ENCODE peak calls at places on chromosome 3, in four cellular contexts. One of them, this sample, is unnamed.

GRCh38 chr3:177061382-177061781 is 135.9 kb downstream of the TBL1XR1 start:
- DNase-seq in fibroblast of lung: no peak
- DNase-seq in neural progenitor cell: no peak
- DNase-seq in heart right ventricle: no peak
- DNase-seq in this sample: no peak

GRCh38 chr3:139534444-139534812 is 5.1 kb downstream of the RBP1 start:
- DNase-seq in fibroblast of lung: peak; percentile 94
- DNase-seq in neural progenitor cell: peak; percentile 20
- DNase-seq in heart right ventricle: no peak
- DNase-seq in this sample: no peak

GRCh38 chr3:101849714-101850326 is 506 bp downstream of the NFKBIZ start:
- DNase-seq in fibroblast of lung: no peak
- DNase-seq in neural progenitor cell: peak; percentile 74
- DNase-seq in heart right ventricle: peak; percentile 59
- DNase-seq in this sample: peak; percentile 72

GRCh38 chr3:123329636-123330340 is 119.1 kb downstream of the ADCY5 start:
- DNase-seq in fibroblast of lung: no peak
- DNase-seq in neural progenitor cell: no peak
- DNase-seq in heart right ventricle: no peak
- DNase-seq in this sample: peak; percentile 56

GRCh38 chr3:130386604-130387263 is 41.3 kb downstream of the COL6A5 start:
- DNase-seq in fibroblast of lung: peak; percentile 3
- DNase-seq in neural progenitor cell: no peak
- DNase-seq in heart right ventricle: no peak
- DNase-seq in this sample: no peak

GRCh38 chr3:174358252-174358651 is 500.9 kb upstream of the NAALADL2 start:
- DNase-seq in fibroblast of lung: peak; percentile 16
- DNase-seq in neural progenitor cell: no peak
- DNase-seq in heart right ventricle: no peak
- DNase-seq in this sample: no peak

GRCh38 chr3:80439490-80439889 is 671.7 kb upstream of the ROBO1 start:
- DNase-seq in fibroblast of lung: no peak
- DNase-seq in neural progenitor cell: no peak
- DNase-seq in heart right ventricle: no peak
- DNase-seq in this sample: no peak

GRCh38 chr3:35785540-35785939 is 146.2 kb downstream of the ARPP21 start:
- DNase-seq in fibroblast of lung: no peak
- DNase-seq in neural progenitor cell: no peak
- DNase-seq in heart right ventricle: no peak
- DNase-seq in this sample: no peak

GRCh38 chr3:116034797-116035196 is 410.5 kb downstream of the LSAMP start:
- DNase-seq in fibroblast of lung: no peak
- DNase-seq in neural progenitor cell: no peak
- DNase-seq in heart right ventricle: no peak
- DNase-seq in this sample: no peak

GRCh38 chr3:185216587-185216918 is 37.3 kb downstream of the EHHADH start:
- DNase-seq in fibroblast of lung: no peak
- DNase-seq in neural progenitor cell: no peak
- DNase-seq in heart right ventricle: no peak
- DNase-seq in this sample: peak; percentile 22

GRCh38 chr3:195583831-195584542 is at the start of gene APOD:
- DNase-seq in fibroblast of lung: peak; percentile 43
- DNase-seq in neural progenitor cell: no peak
- DNase-seq in heart right ventricle: peak; percentile 57
- DNase-seq in this sample: no peak

GRCh38 chr3:64612916-64613526 is 74.8 kb downstream of the ADAMTS9 start:
- DNase-seq in fibroblast of lung: no peak
- DNase-seq in neural progenitor cell: no peak
- DNase-seq in heart right ventricle: peak; percentile 15
- DNase-seq in this sample: peak; percentile 58

GRCh38 chr3:101976473-101976872 is 127.2 kb downstream of the NFKBIZ start:
- DNase-seq in fibroblast of lung: peak; percentile 58
- DNase-seq in neural progenitor cell: no peak
- DNase-seq in heart right ventricle: no peak
- DNase-seq in this sample: no peak

GRCh38 chr3:62873672-62874397 is 1.4 kb downstream of the CADPS start:
- DNase-seq in fibroblast of lung: peak; percentile 11
- DNase-seq in neural progenitor cell: peak; percentile 91
- DNase-seq in heart right ventricle: peak; percentile 70
- DNase-seq in this sample: peak; percentile 63

GRCh38 chr3:138877246-138877645 is 42.5 kb upstream of the PIK3CB start:
- DNase-seq in fibroblast of lung: no peak
- DNase-seq in neural progenitor cell: no peak
- DNase-seq in heart right ventricle: no peak
- DNase-seq in this sample: no peak

GRCh38 chr3:23219117-23219516 is 16.0 kb downstream of the UBE2E2 start:
- DNase-seq in fibroblast of lung: no peak
- DNase-seq in neural progenitor cell: no peak
- DNase-seq in heart right ventricle: no peak
- DNase-seq in this sample: no peak

GRCh38 chr3:183548262-183548769 is 7.2 kb downstream of the KLHL6 start:
- DNase-seq in fibroblast of lung: peak; percentile 6
- DNase-seq in neural progenitor cell: peak; percentile 81
- DNase-seq in heart right ventricle: no peak
- DNase-seq in this sample: no peak

GRCh38 chr3:196886175-196886574 is 18.5 kb downstream of the SENP5 start:
- DNase-seq in fibroblast of lung: no peak
- DNase-seq in neural progenitor cell: no peak
- DNase-seq in heart right ventricle: no peak
- DNase-seq in this sample: no peak

GRCh38 chr3:128252083-128252482 is 98.8 kb downstream of the EEFSEC start:
- DNase-seq in fibroblast of lung: no peak
- DNase-seq in neural progenitor cell: peak; percentile 29
- DNase-seq in heart right ventricle: no peak
- DNase-seq in this sample: no peak

GRCh38 chr3:59327324-59327939 is 277.6 kb upstream of the CFAP20DC start:
- DNase-seq in fibroblast of lung: no peak
- DNase-seq in neural progenitor cell: peak; percentile 68
- DNase-seq in heart right ventricle: no peak
- DNase-seq in this sample: no peak

GRCh38 chr3:30658328-30659052 is 52.1 kb downstream of the TGFBR2 start:
- DNase-seq in fibroblast of lung: peak; percentile 68
- DNase-seq in neural progenitor cell: no peak
- DNase-seq in heart right ventricle: no peak
- DNase-seq in this sample: no peak

GRCh38 chr3:72907131-72907697 is 19.4 kb downstream of the GXYLT2 start:
- DNase-seq in fibroblast of lung: peak; percentile 89
- DNase-seq in neural progenitor cell: no peak
- DNase-seq in heart right ventricle: no peak
- DNase-seq in this sample: no peak

GRCh38 chr3:56855856-56856538 is 54.2 kb upstream of the ARHGEF3 start:
- DNase-seq in fibroblast of lung: no peak
- DNase-seq in neural progenitor cell: peak; percentile 78
- DNase-seq in heart right ventricle: peak; percentile 34
- DNase-seq in this sample: no peak

GRCh38 chr3:152073267-152073666 is 195.5 kb upstream of the MBNL1 start:
- DNase-seq in fibroblast of lung: peak; percentile 43
- DNase-seq in neural progenitor cell: no peak
- DNase-seq in heart right ventricle: no peak
- DNase-seq in this sample: no peak

GRCh38 chr3:97235179-97235578 is 420.8 kb downstream of the EPHA6 start:
- DNase-seq in fibroblast of lung: no peak
- DNase-seq in neural progenitor cell: no peak
- DNase-seq in heart right ventricle: no peak
- DNase-seq in this sample: no peak

GRCh38 chr3:123068227-123069020 is 1.6 kb downstream of the PDIA5 start:
- DNase-seq in fibroblast of lung: no peak
- DNase-seq in neural progenitor cell: no peak
- DNase-seq in heart right ventricle: no peak
- DNase-seq in this sample: no peak

GRCh38 chr3:45515999-45516804 is 78.3 kb upstream of the LIMD1 start:
- DNase-seq in fibroblast of lung: peak; percentile 12
- DNase-seq in neural progenitor cell: no peak
- DNase-seq in heart right ventricle: no peak
- DNase-seq in this sample: no peak
- H3K27me3 ChIP-seq in fibroblast of lung: no peaks in the 10 kb centered on the region
- H3K27me3 ChIP-seq in neural progenitor cell: no peaks in the 10 kb centered on the region
- H3K27me3 ChIP-seq in heart right ventricle: no peaks in the 10 kb centered on the region
- H3K27me3 ChIP-seq in this sample: no peaks in the 10 kb centered on the region

DNA sequence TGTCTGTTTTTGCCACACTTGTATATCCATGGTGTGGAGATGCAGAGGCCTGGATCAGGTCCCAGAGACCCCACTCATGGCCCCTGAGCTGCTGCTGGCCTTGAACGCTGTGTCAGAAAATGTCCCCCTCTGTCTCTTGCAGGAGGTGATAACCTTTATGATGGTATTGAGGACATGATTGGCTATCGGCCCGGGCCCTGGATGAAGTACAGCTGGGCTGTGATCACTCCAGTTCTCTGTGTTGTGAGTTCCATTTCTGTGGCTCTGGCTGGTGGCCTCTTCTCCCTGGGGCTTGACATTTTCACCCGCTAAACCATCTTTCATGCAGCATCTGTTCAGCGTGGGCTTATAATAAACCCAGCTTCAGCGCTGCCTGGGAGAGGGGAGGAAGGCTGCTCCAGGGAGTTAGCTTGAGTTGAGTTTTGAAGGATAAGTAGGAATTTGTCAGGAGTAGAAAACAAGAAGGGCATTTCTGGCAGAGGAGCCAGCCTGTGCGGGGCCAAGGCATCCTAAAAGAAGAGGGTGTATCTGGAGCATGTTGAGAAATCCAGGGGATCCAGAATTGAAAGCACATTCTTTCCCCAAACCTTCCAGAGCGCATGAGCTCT is 61.1 kb downstream of the GRIP2 start:
- DNase-seq in fibroblast of lung: no peak
- DNase-seq in neural progenitor cell: no peak
- DNase-seq in heart right ventricle: no peak
- DNase-seq in this sample: no peak
- H3K27ac ChIP-seq in fibroblast of lung: no peak overlapping the region
- H3K27ac ChIP-seq in neural progenitor cell: no peak overlapping the region
- H3K27ac ChIP-seq in heart right ventricle: no peak overlapping the region
- H3K27ac ChIP-seq in this sample: no peak overlapping the region

DNA sequence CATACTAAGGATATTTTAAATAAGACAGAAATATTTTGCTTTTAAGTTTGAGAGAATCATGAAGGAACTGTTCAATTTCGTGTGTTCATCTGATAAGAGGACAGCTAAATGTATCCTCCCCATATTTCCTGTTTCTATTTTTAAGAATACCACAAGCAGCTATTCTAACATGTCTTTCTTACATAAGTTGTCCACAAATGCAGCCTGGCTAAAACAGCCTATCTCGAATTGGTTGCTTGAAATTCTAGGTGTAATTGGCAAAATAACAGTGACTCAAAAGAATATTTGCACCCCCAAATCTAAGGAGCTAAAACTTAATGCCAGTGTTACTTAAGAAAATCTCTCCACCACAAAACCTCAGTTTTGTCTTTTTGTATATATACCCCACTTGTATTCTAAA is 35.0 kb downstream of the BTLA start:
- DNase-seq in fibroblast of lung: no peak
- DNase-seq in neural progenitor cell: no peak
- DNase-seq in heart right ventricle: no peak
- DNase-seq in this sample: no peak
- H3K4me3 ChIP-seq in fibroblast of lung: no peak overlapping the region
- H3K4me3 ChIP-seq in neural progenitor cell: no peak overlapping the region
- H3K4me3 ChIP-seq in heart right ventricle: no peak overlapping the region
- H3K4me3 ChIP-seq in this sample: no peak overlapping the region

DNA sequence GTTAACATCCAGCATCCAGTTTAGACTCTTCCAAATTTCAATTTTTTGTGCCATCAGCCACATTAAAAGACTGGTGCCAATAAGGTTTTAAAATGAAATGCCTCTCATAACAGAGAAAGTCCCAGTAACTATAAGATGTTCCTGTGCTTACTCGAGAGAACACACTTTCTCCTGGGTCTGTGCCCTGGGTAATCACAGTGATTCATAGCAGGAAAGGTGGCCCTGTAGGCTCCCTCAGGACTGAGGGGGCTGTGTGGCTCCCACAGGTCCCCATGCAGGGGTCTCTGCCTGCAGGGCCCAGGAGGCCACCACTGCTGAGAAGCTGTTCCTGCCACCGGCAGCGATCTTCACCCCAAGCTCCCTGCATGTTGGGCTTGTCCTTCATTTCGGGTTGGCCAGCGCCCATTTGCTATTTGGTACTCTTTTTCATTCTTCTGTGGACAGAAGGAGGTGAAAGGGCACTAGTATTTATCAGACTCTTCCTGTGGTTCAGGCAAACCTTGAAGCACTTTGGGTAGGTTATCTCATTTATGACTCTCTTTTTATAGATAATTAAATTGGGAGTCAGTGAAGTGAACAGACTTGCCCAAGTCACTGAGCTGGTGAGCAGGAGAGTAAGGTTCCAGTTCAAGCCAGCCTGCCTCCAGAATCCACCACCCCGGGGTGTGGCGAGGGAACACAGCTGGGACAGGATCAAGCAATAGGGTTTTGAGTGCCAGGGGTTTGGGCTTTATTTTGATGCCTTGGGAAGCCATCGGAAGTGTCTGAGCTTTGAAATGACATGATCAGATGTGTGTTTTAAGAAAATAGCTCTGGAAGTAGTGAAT is 44.2 kb upstream of the PLXNA1 start:
- DNase-seq in fibroblast of lung: no peak
- DNase-seq in neural progenitor cell: no peak
- DNase-seq in heart right ventricle: no peak
- DNase-seq in this sample: no peak
- H3K27me3 ChIP-seq in fibroblast of lung: no peaks in the 10 kb centered on the region
- H3K27me3 ChIP-seq in neural progenitor cell: no peaks in the 10 kb centered on the region
- H3K27me3 ChIP-seq in heart right ventricle: no peaks in the 10 kb centered on the region
- H3K27me3 ChIP-seq in this sample: no peaks in the 10 kb centered on the region

DNA sequence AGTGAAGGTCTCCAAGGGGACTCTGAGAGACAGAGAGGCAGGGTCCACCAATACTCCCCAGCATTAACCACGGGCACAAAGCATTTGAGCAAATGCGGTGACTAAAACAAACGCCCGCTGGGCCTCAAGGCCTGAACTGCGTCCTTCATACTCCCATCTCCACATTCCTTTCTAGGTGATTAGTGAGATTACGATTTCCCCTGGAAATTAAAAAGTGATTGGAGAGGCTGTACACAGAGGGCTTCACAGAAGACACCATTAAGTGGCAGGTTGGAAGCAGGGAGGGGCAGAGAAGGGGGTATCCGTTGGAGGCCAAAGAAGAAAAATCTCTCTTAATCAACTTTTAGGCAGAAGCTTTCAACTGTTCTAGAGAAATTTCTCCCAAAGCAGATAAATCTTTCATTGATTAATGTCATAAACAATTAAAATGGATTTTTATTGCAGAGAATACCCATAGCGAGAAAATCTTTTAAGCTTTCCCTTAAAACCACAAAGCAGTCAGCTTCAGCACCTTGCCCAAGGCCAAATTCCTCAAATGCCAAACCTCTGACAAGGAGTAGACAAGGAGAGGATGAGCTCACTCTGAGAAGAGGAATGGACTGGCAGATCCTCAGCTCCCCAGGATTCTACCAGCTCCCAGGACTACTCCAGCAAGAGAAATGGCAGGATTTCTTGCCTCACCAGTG is 38.2 kb downstream of the MB21D2 start:
- DNase-seq in fibroblast of lung: peak; percentile 71
- DNase-seq in neural progenitor cell: peak; percentile 57
- DNase-seq in heart right ventricle: no peak
- DNase-seq in this sample: no peak
- H3K27ac ChIP-seq in fibroblast of lung: no peak overlapping the region
- H3K27ac ChIP-seq in neural progenitor cell: no peak overlapping the region
- H3K27ac ChIP-seq in heart right ventricle: no peak overlapping the region
- H3K27ac ChIP-seq in this sample: no peak overlapping the region